ENCODE peak calls at places on chromosomes 4 and X, in ten cellular contexts. R is activated T-helper 1 cell treated with anti-CD3 and anti-CD28 coated beads, Interleukin-2, amount 50 U/mL, for 16 hours; D is activated CD4-positive, alpha-beta T cell treated with anti-CD3 and anti-CD28 coated beads, Interleukin-2, amount 50 U/mL, for 48 hours; E is Right ventricle myocardium superior; Y is anterior cingulate cortex; K is HS-27A; I is stimulated activated CD4-positive, alpha-beta T cell treated with anti-CD3 and anti-CD28 coated beads, Interleukin-12 subunit alpha, Interleukin-12 subunit beta, amount 100 ng/mL, for 24 hours; U is upper lobe of right lung; T is posterior cingulate gyrus; A is lower leg skin. W is an unnamed sample.

GRCh38 chr4:165199722-165200121 is 7.6 kb upstream of the KLHL2 start:
- DNase-seq in D (no peak), Y (no peak), A (no peak), K (no peak), E (no peak), I (no peak), U (no peak), T (no peak), R (no peak), W (no peak)

GRCh38 chrX:48890934-48891401 is 6.6 kb downstream of the TIMM17B start:
- DNase-seq in Y (no peak), E (peak), A (no peak), K (no peak), T (no peak), U (no peak), D (no peak), I (no peak), R (no peak), W (no peak)

GRCh38 chr4:15938640-15939039 is at the start of gene FGFBP1:
- DNase-seq in I (no peak), U (no peak), A (no peak), R (no peak), T (no peak), D (no peak), Y (no peak), K (no peak), E (no peak), W (no peak)

GRCh38 chrX:30643313-30643821 is 9.9 kb upstream of the GK start:
- DNase-seq in T (no peak), U (no peak), I (no peak), A (no peak), D (no peak), K (no peak), E (no peak), R (no peak), Y (no peak), W (no peak)

GRCh38 chr4:11471613-11472012 is 42.9 kb upstream of the HS3ST1 start:
- DNase-seq in K (no peak), I (peak), U (no peak), T (no peak), R (peak), Y (no peak), A (no peak), E (no peak), D (peak), W (peak)

GRCh38 chr4:88457307-88458090 is 580 bp downstream of the HERC5 start:
- DNase-seq in D (peak), T (peak), U (peak), I (peak), E (peak), K (no peak), Y (peak), A (peak), R (peak), W (no peak)

GRCh38 chr4:181147421-181147951 is 1095.7 kb upstream of the TENM3 start:
- DNase-seq in A (no peak), E (no peak), K (no peak), T (no peak), D (no peak), Y (no peak), U (no peak), I (no peak), R (no peak), W (no peak)

GRCh38 chrX:56221101-56221500 is 11.1 kb upstream of the KLF8 start:
- DNase-seq in A (no peak), D (no peak), Y (no peak), E (no peak), I (no peak), K (no peak), U (no peak), T (no peak), R (no peak), W (no peak)

GRCh38 chr4:112214397-112215264 is 17.0 kb upstream of the AP1AR start:
- DNase-seq in A (no peak), R (no peak), K (no peak), D (no peak), U (no peak), T (no peak), E (no peak), I (no peak), Y (no peak), W (no peak)

GRCh38 chr4:83456184-83456501 is 285 bp downstream of the MRPS18C start:
- DNase-seq in I (no peak), T (no peak), E (no peak), K (no peak), Y (no peak), U (no peak), R (no peak), D (no peak), A (no peak), W (no peak)

GRCh38 chr4:121651597-121651996 is 45.2 kb downstream of the ANXA5 start:
- DNase-seq in A (no peak), Y (no peak), T (no peak), K (no peak), U (no peak), D (no peak), I (no peak), E (no peak), R (no peak), W (no peak)

GRCh38 chr4:86453044-86453501 is 93.2 kb upstream of the MAPK10 start:
- DNase-seq in U (no peak), K (no peak), D (no peak), I (no peak), E (peak), A (no peak), T (peak), Y (no peak), R (no peak), W (no peak)

GRCh38 chrX:30620980-30621716 is 32.1 kb upstream of the GK start:
- DNase-seq in E (no peak), D (no peak), A (no peak), K (no peak), Y (no peak), T (no peak), I (no peak), U (no peak), R (no peak), W (no peak)

GRCh38 chr4:185838514-185839203 is 26.7 kb upstream of the SORBS2 start:
- DNase-seq in K (no peak), E (no peak), T (no peak), Y (no peak), I (no peak), U (no peak), A (no peak), R (no peak), D (no peak), W (no peak)

GRCh38 chr4:165476214-165477098 is 97.6 kb downstream of the CPE start:
- DNase-seq in D (no peak), Y (no peak), R (no peak), K (no peak), A (no peak), U (no peak), E (no peak), T (no peak), I (no peak), W (no peak)

GRCh38 chrX:86047174-86047991 is at the start of gene CHM:
- DNase-seq in K (peak), I (peak), Y (no peak), D (peak), E (peak), U (peak), A (peak), R (no peak), T (peak), W (peak)

GRCh38 chr4:87882321-87882720 is 49.6 kb downstream of the MEPE start:
- DNase-seq in R (no peak), A (no peak), Y (no peak), I (no peak), K (no peak), D (no peak), T (no peak), E (no peak), U (no peak), W (no peak)

GRCh38 chr4:89427765-89428164 is 120.2 kb upstream of the GPRIN3 start:
- DNase-seq in Y (no peak), D (no peak), R (no peak), A (no peak), U (no peak), T (no peak), K (no peak), E (no peak), I (no peak), W (no peak)

GRCh38 chrX:130110379-130111219 is at the start of gene ELF4:
- DNase-seq in T (peak), R (no peak), K (no peak), I (no peak), D (peak), U (peak), Y (no peak), A (no peak), E (peak), W (peak)

GRCh38 chrX:19070555-19070994 is 51.7 kb downstream of the ADGRG2 start:
- DNase-seq in D (no peak), A (no peak), U (no peak), R (no peak), Y (no peak), E (peak), T (no peak), K (no peak), I (no peak), W (no peak)

GRCh38 chr4:91620952-91621351 is 682.8 kb upstream of the GRID2 start:
- DNase-seq in I (no peak), Y (no peak), T (no peak), K (no peak), R (no peak), E (no peak), A (no peak), D (no peak), U (no peak), W (no peak)

GRCh38 chr4:17324431-17324830 is 187.5 kb downstream of the QDPR start:
- DNase-seq in I (peak), Y (peak), A (no peak), K (peak), R (no peak), D (peak), U (no peak), E (no peak), T (no peak), W (no peak)

GRCh38 chr4:107348188-107348872 is 312.2 kb upstream of the DKK2 start:
- DNase-seq in A (no peak), K (no peak), Y (no peak), D (no peak), E (no peak), I (no peak), R (no peak), U (no peak), T (no peak), W (no peak)

GRCh38 chr4:109276482-109277095 is 25.9 kb downstream of the COL25A1 start:
- DNase-seq in D (no peak), A (no peak), I (no peak), K (no peak), T (no peak), R (no peak), Y (no peak), E (no peak), U (no peak), W (no peak)

GRCh38 chr4:173025131-173025530 is 143.5 kb upstream of the GALNT7 start:
- DNase-seq in A (no peak), K (no peak), D (no peak), T (no peak), E (no peak), U (no peak), Y (no peak), R (no peak), I (peak), W (no peak)

GRCh38 chr4:48698029-48698901 is 81.8 kb downstream of the FRYL start:
- DNase-seq in T (no peak), E (peak), U (no peak), R (no peak), A (peak), K (peak), Y (no peak), I (no peak), D (no peak), W (no peak)

GRCh38 chrX:56798866-56799864 is 70.1 kb downstream of the NBDY start:
- DNase-seq in D (no peak), Y (no peak), E (no peak), K (no peak), A (peak), U (peak), I (no peak), R (no peak), T (no peak), W (no peak)